ENCODE peak calls at places on chromosomes 2 and 18, in eight cellular contexts. F is tibial nerve, C is tibial artery, D is HCT116, L is Peyer's patch, P is kidney epithelial cell, H is AG04450, O is fibroblast of lung. B is an unnamed sample.
A peak's percentile ranks its signal among the peaks of the same experiment; 100 is the strongest.

GRCh38 chr2:80019571-80019970 is 285.0 kb downstream of the LRRTM1 start:
- DNase-seq in D (no peak), F (no peak), C (no peak), L (no peak), P (no peak), H (no peak), O (no peak), B (no peak)

GRCh38 chr18:79825913-79826312 is 28.2 kb downstream of the KCNG2 start:
- DNase-seq in P (no peak), C (no peak), F (no peak), O (no peak), L (no peak), H (no peak), D (no peak), B (no peak)

GRCh38 chr2:179049546-179050311 is at the start of gene CCDC141:
- DNase-seq in P (no peak), D (no peak), C (no peak), F (no peak), L (peak; percentile 38), O (no peak), H (no peak), B (peak; percentile 27)

GRCh38 chr2:198774576-198774975 is 683.2 kb downstream of the SATB2 start:
- DNase-seq in H (no peak), L (no peak), F (no peak), D (no peak), C (no peak), P (no peak), O (no peak), B (no peak)

GRCh38 chr2:235666240-235666781 is 172.5 kb downstream of the AGAP1 start:
- DNase-seq in O (peak; percentile 95), L (no peak), H (peak; percentile 69), C (peak; percentile 42), D (peak; percentile 86), P (no peak), F (no peak), B (peak; percentile 90)

GRCh38 chr2:128396500-128396891 is 77.8 kb upstream of the HS6ST1 start:
- DNase-seq in H (no peak), O (no peak), D (no peak), P (no peak), L (no peak), C (peak; percentile 20), F (no peak), B (no peak)

GRCh38 chr2:129191530-129191929 is 787.9 kb upstream of the RAB6C start:
- DNase-seq in C (no peak), F (no peak), P (peak; percentile 9), O (no peak), D (no peak), H (no peak), L (no peak), B (no peak)

GRCh38 chr2:156452971-156453370 is 16.8 kb downstream of the GPD2 start:
- DNase-seq in P (no peak), L (no peak), D (no peak), C (no peak), F (no peak), H (no peak), O (peak; percentile 59), B (peak; percentile 35)

GRCh38 chr2:181312515-181312927 is 144.7 kb upstream of the ITGA4 start:
- DNase-seq in H (no peak), F (no peak), C (no peak), D (no peak), P (no peak), L (peak; percentile 34), O (no peak), B (no peak)

GRCh38 chr18:50944245-50944917 is 23.5 kb upstream of the ELAC1 start:
- DNase-seq in O (peak; percentile 6), L (no peak), D (no peak), H (no peak), F (no peak), P (no peak), C (no peak), B (peak; percentile 15)

GRCh38 chr2:24329700-24330099 is 30.6 kb downstream of the ITSN2 start:
- DNase-seq in P (no peak), C (no peak), F (no peak), L (no peak), O (no peak), H (no peak), D (no peak), B (no peak)

GRCh38 chr18:62069556-62069955 is 117.3 kb downstream of the PIGN start:
- DNase-seq in D (no peak), H (no peak), O (no peak), L (no peak), P (no peak), F (no peak), C (no peak), B (peak; percentile 10)

GRCh38 chr2:230798769-230799399 is 65.9 kb upstream of the ITM2C start:
- DNase-seq in P (no peak), F (no peak), D (no peak), C (no peak), O (peak; percentile 43), H (no peak), L (no peak), B (peak; percentile 73)

GRCh38 chr2:25252291-25253152 is 84.1 kb upstream of the POMC start:
- DNase-seq in D (no peak), F (peak; percentile 54), O (peak; percentile 68), P (no peak), C (no peak), L (peak; percentile 84), H (no peak), B (peak; percentile 33)

GRCh38 chr18:64337673-64338072 is 188.8 kb upstream of the LINC00305 start:
- DNase-seq in C (no peak), L (no peak), P (no peak), O (no peak), D (no peak), F (no peak), H (no peak), B (no peak)

GRCh38 chr2:63741884-63742583 is 99.7 kb upstream of the UGP2 start:
- DNase-seq in H (no peak), C (no peak), D (no peak), L (no peak), F (no peak), O (peak; percentile 58), P (no peak), B (peak; percentile 49)

GRCh38 chr2:111236027-111236426 is 115.3 kb downstream of the BCL2L11 start:
- DNase-seq in C (no peak), D (no peak), H (no peak), F (no peak), P (no peak), O (no peak), L (no peak), B (no peak)

GRCh38 chr2:183868707-183869106 is 729.6 kb upstream of the ZNF804A start:
- DNase-seq in F (no peak), P (peak; percentile 10), L (no peak), D (no peak), H (no peak), O (peak; percentile 51), C (no peak), B (peak; percentile 11)

GRCh38 chr2:55157474-55157884 is 74.6 kb downstream of the CLHC1 start:
- DNase-seq in C (no peak), O (peak; percentile 54), L (no peak), F (no peak), H (no peak), D (no peak), P (no peak), B (peak; percentile 69)
- TF ChIP-seq CTCF in C (peak; percentile 47), O (peak; percentile 15), L (no peak), F (no peak), H (peak; percentile 15), D (no peak), P (no peak), B (peak; percentile 29)

DNA sequence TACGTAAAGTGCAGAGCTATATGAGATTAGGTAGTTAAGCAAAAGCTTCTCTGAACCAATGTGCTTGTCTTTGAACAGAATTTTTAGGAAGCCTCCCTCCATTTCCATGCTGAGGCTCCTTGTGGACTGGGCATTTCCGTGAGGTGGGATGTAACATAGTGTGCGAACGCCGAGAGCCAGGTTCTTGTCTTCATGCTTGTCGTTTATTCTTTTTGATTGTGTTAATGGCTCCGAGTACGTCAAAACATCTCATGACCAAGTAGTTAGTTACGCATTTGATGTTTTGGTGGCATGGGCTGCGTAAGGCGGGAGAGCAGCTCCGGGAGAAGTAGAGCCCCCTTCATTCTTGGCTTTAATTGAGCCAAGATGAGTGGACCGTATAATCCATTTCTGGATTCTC is 32.9 kb downstream of the DGKD start:
- DNase-seq in D (no peak), F (no peak), C (peak; percentile 80), H (peak; percentile 11), O (no peak), P (no peak), L (no peak), B (no peak)
- H3K4me3 ChIP-seq in D (no peak overlapping the region), F (no peak overlapping the region), C (peak overlapping the region; percentile 25), H (peak overlapping the region; percentile 42), O (peak overlapping the region; percentile 9), P (no peak overlapping the region), L (no peak overlapping the region), B (no peak overlapping the region)

DNA sequence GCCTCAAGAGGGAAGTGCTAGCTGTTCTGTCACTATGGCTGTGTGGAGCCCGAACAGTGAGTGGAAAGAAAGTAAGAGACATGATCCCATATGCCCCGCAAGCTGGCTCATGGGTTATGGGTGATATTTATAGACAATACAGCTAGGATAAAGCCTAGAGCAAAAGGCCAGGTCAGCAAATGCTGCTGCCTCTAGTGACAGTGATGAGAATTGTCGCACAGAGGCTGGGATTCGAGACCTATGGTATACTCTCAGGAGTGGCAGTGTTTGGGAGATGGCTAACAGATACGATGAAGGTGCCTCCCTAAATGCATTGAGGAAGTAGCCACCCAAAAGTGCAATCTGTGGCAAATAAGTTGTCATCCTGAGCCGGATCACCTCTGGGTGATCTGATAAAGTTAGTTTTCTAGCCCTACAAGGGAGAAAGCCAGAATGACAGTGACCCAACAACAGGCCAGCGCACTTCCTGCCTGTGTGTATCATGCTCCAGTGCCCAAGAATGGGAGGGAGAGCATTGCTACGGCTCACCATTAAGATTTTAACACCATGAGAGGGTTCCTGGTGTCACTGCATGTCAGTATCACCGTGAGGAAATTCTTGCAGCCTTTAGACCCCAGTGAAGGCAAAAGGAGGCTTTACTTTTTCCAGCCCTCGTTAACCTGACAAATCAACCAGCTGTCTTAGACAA is 92.3 kb upstream of the TGFA start:
- DNase-seq in H (no peak), P (no peak), O (no peak), D (no peak), L (no peak), C (no peak), F (no peak), B (no peak)
- TF ChIP-seq CTCF in H (no peak), P (peak; percentile 15), O (no peak), D (peak; percentile 47), L (peak; percentile 26), C (no peak), F (no peak), B (no peak)

DNA sequence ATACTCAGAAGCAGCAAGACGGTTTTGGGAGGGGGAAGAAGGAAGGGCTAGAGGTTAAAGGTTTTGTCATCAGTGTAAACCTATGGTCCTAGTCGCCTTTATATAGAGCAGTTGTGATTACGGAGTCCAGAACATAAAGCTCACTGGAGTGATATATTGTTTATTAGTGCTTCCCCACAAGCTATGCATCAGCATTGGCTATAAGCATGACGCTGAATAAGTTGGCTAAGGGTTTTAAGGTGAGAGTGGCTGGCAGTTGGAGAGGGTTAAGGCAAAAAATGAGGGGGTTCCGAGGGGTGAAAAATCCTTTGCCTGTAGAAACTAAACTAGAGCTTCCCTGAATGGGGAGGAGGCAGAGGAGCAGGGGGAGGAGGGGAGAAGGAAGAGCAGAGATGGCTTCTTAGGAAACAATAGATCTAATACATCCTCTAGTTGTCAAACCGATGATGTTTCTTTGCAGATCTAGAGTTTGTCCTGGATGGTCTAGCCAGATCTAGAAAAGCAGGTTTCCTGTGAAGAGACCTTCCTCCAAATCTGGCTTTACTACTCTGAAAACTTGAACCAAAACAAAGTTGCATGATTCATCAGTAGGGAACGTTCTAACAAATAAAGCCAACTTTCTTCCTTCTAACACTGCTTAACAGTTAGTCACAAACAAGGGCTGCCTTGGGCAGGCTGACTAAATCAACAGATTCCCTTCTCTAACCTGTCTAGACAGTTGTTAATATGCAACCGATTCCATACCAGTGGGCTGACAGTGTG is 2.5 kb downstream of the KLF7 start:
- DNase-seq in D (peak; percentile 74), C (no peak), F (no peak), P (peak; percentile 94), L (no peak), O (peak; percentile 96), H (peak; percentile 76), B (peak; percentile 88)
- H3K4me3 ChIP-seq in D (peak overlapping the region; percentile 6), C (peak overlapping the region; percentile 90), F (peak overlapping the region; percentile 85), P (peak overlapping the region; percentile 78), L (peak overlapping the region; percentile 84), O (peak overlapping the region; percentile 90), H (peak overlapping the region; percentile 74), B (peak overlapping the region; percentile 96)